ENCODE peak calls at places on chromosome 12, in ten cellular contexts. O, V, M, F, L, P, S, D, B and N are unnamed samples.

GRCh38 chr12:114340231-114340630 is 65.7 kb downstream of the TBX5 start:
- DNase-seq in O (no peak), V (no peak), M (no peak), F (no peak), L (no peak), P (no peak), S (no peak), D (peak), B (no peak), N (no peak)

GRCh38 chr12:32423598-32423997 is 24.2 kb downstream of the FGD4 start:
- DNase-seq in O (no peak), V (no peak), M (no peak), F (no peak), L (no peak), P (no peak), S (no peak), D (no peak), B (no peak), N (no peak)

GRCh38 chr12:76410371-76410770 is 62.2 kb upstream of the BBS10 start:
- DNase-seq in O (no peak), V (no peak), M (no peak), F (no peak), L (no peak), P (no peak), S (no peak), D (no peak), B (no peak), N (no peak)

GRCh38 chr12:50505386-50505827 is 622 bp downstream of the DIP2B start:
- DNase-seq in O (no peak), V (no peak), M (no peak), F (peak), L (no peak), P (peak), S (no peak), D (peak), B (peak), N (no peak)

GRCh38 chr12:46358325-46358700 is 14.3 kb downstream of the SLC38A2 start:
- DNase-seq in O (no peak), V (no peak), M (no peak), F (no peak), L (no peak), P (no peak), S (no peak), D (no peak), B (no peak), N (no peak)

GRCh38 chr12:10392394-10392930 is 2.6 kb upstream of the KLRK1 start:
- DNase-seq in O (no peak), V (no peak), M (peak), F (no peak), L (peak), P (peak), S (no peak), D (peak), B (no peak), N (no peak)

GRCh38 chr12:117540011-117540410 is 178.6 kb upstream of the NOS1 start:
- DNase-seq in O (no peak), V (no peak), M (no peak), F (no peak), L (no peak), P (no peak), S (no peak), D (no peak), B (no peak), N (no peak)

GRCh38 chr12:56679834-56680575 is 8.1 kb downstream of the PTGES3 start:
- DNase-seq in O (no peak), V (no peak), M (no peak), F (no peak), L (no peak), P (no peak), S (no peak), D (no peak), B (no peak), N (no peak)

GRCh38 chr12:85273411-85274075 is 6.5 kb upstream of the ALX1 start:
- DNase-seq in O (peak), V (no peak), M (no peak), F (peak), L (no peak), P (no peak), S (peak), D (peak), B (no peak), N (peak)

GRCh38 chr12:65335021-65335714 is 56.7 kb downstream of the MSRB3 start:
- DNase-seq in O (no peak), V (no peak), M (no peak), F (no peak), L (peak), P (no peak), S (no peak), D (peak), B (no peak), N (no peak)

GRCh38 chr12:105927553-105927952 is 211.2 kb downstream of the NUAK1 start:
- DNase-seq in O (no peak), V (no peak), M (no peak), F (no peak), L (no peak), P (no peak), S (no peak), D (no peak), B (no peak), N (no peak)

GRCh38 chr12:1781770-1782169 is 38.6 kb upstream of the LRTM2 start:
- DNase-seq in O (no peak), V (no peak), M (no peak), F (no peak), L (no peak), P (no peak), S (peak), D (peak), B (no peak), N (no peak)

GRCh38 chr12:52975204-52975603 is 26.3 kb downstream of the KRT18 start:
- DNase-seq in O (no peak), V (no peak), M (no peak), F (no peak), L (no peak), P (no peak), S (no peak), D (no peak), B (no peak), N (no peak)

GRCh38 chr12:80268924-80269749 is 169.8 kb downstream of the OTOGL start:
- DNase-seq in O (no peak), V (no peak), M (no peak), F (no peak), L (peak), P (no peak), S (no peak), D (peak), B (no peak), N (no peak)

GRCh38 chr12:42326466-42327226 is 679 bp downstream of the PPHLN1 start:
- DNase-seq in O (peak), V (no peak), M (no peak), F (no peak), L (peak), P (peak), S (no peak), D (peak), B (no peak), N (no peak)

GRCh38 chr12:80321653-80322052 is 122.4 kb upstream of the PTPRQ start:
- DNase-seq in O (no peak), V (no peak), M (no peak), F (no peak), L (peak), P (no peak), S (peak), D (peak), B (no peak), N (no peak)

GRCh38 chr12:101698782-101699347 is 1.4 kb downstream of the CHPT1 start:
- DNase-seq in O (no peak), V (no peak), M (no peak), F (no peak), L (no peak), P (peak), S (no peak), D (peak), B (peak), N (no peak)

GRCh38 chr12:107591095-107591375 is 94.6 kb upstream of the PWP1 start:
- DNase-seq in O (no peak), V (no peak), M (no peak), F (no peak), L (no peak), P (no peak), S (no peak), D (no peak), B (no peak), N (no peak)

GRCh38 chr12:98814254-98814653 is 169.2 kb downstream of the APAF1 start:
- DNase-seq in O (no peak), V (no peak), M (no peak), F (no peak), L (no peak), P (no peak), S (no peak), D (no peak), B (no peak), N (no peak)

GRCh38 chr12:120849765-120850164 is 54.4 kb downstream of the SPPL3 start:
- DNase-seq in O (no peak), V (no peak), M (no peak), F (no peak), L (peak), P (no peak), S (no peak), D (peak), B (no peak), N (no peak)

GRCh38 chr12:94725375-94726168 is 75.2 kb upstream of the TMCC3 start:
- DNase-seq in O (no peak), V (peak), M (no peak), F (no peak), L (peak), P (peak), S (peak), D (peak), B (no peak), N (peak)

GRCh38 chr12:27851311-27851710 is 71.3 kb upstream of the MANSC4 start:
- DNase-seq in O (no peak), V (no peak), M (no peak), F (no peak), L (no peak), P (no peak), S (no peak), D (no peak), B (no peak), N (no peak)

GRCh38 chr12:78916845-78917480 is 52.4 kb downstream of the SYT1 start:
- DNase-seq in O (no peak), V (no peak), M (no peak), F (no peak), L (peak), P (no peak), S (peak), D (peak), B (no peak), N (no peak)

GRCh38 chr12:115872212-115872611 is 405.3 kb downstream of the MED13L start:
- DNase-seq in O (no peak), V (no peak), M (no peak), F (no peak), L (no peak), P (no peak), S (no peak), D (no peak), B (no peak), N (no peak)

GRCh38 chr12:31944299-31944698 is 14.9 kb upstream of the RESF1 start:
- DNase-seq in O (no peak), V (no peak), M (no peak), F (no peak), L (peak), P (no peak), S (no peak), D (peak), B (no peak), N (no peak)

GRCh38 chr12:22066235-22066765 is 20.3 kb downstream of the CMAS start:
- DNase-seq in O (no peak), V (no peak), M (no peak), F (no peak), L (no peak), P (no peak), S (no peak), D (no peak), B (no peak), N (no peak)

GRCh38 chr12:121357331-121357730 is 5.1 kb upstream of the ANAPC5 start:
- DNase-seq in O (no peak), V (no peak), M (no peak), F (no peak), L (no peak), P (no peak), S (no peak), D (no peak), B (no peak), N (no peak)

GRCh38 chr12:12210983-12211382 is 55.9 kb downstream of the LRP6 start:
- DNase-seq in O (no peak), V (no peak), M (no peak), F (no peak), L (no peak), P (no peak), S (no peak), D (no peak), B (no peak), N (no peak)

GRCh38 chr12:110846615-110847566 is at the start of gene CCDC63:
- DNase-seq in O (peak), V (no peak), M (peak), F (peak), L (no peak), P (peak), S (peak), D (peak), B (peak), N (peak)

GRCh38 chr12:108582509-108582908 is 15.4 kb downstream of the TMEM119 start:
- DNase-seq in O (no peak), V (no peak), M (no peak), F (no peak), L (no peak), P (no peak), S (no peak), D (no peak), B (no peak), N (no peak)

GRCh38 chr12:14850929-14851663 is 7.8 kb upstream of the ART4 start:
- DNase-seq in O (no peak), V (peak), M (no peak), F (no peak), L (no peak), P (no peak), S (no peak), D (no peak), B (no peak), N (no peak)

GRCh38 chr12:27284751-27285150 is 40.7 kb downstream of the STK38L start:
- DNase-seq in O (no peak), V (peak), M (no peak), F (no peak), L (peak), P (no peak), S (no peak), D (peak), B (no peak), N (no peak)

GRCh38 chr12:77751939-77752338 is 78.8 kb upstream of the NAV3 start:
- DNase-seq in O (no peak), V (no peak), M (no peak), F (no peak), L (no peak), P (no peak), S (no peak), D (peak), B (no peak), N (no peak)

GRCh38 chr12:30905483-30906009 is 21.0 kb upstream of the TSPAN11 start:
- DNase-seq in O (no peak), V (peak), M (no peak), F (no peak), L (no peak), P (no peak), S (peak), D (no peak), B (no peak), N (no peak)

GRCh38 chr12:70733385-70733784 is 96.2 kb upstream of the PTPRB start:
- DNase-seq in O (peak), V (peak), M (no peak), F (no peak), L (peak), P (no peak), S (peak), D (peak), B (peak), N (peak)

DNA sequence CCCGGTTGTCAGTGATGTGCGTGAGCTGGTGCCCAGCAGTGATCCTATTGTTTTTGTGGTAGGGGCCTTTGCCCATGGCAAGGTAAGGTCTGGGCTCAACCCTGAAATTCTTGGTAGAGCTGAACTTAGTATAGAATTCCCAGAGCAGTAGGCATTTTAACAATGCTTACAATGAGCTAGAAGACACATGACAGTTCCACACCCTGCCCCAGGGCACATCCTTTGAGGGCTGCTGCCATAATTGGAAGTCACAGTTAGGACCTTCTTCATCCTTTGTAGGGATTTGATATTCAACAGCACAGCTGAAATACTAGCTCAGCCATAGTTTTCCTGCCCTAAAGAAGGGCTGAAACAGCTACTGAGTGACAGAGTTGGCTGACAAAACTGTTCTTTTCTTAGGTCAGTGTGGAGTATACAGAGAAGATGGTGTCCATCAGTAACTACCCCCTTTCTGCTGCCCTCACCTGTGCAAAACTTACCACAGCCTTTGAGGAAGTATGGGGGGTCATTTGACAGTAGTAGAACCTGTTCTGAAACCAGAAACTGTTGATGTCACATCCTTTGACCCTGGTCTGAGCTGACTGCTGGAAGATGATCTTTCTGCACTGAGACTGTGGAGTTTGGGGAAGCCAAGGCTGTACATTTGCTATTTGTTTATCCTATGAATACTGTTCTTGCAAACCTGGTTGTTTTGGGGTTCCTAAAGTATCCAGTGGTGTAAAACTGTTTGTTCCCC is 4.8 kb downstream of the EMG1 start:
- DNase-seq in O (no peak), V (no peak), M (no peak), F (no peak), L (no peak), P (no peak), S (no peak), D (no peak), B (no peak), N (no peak)
- TF ChIP-seq CTCF in O (no peak), V (no peak), M (no peak), F (no peak), L (no peak), P (no peak), S (no peak), D (no peak), B (no peak), N (no peak)

GRCh38 chr12:124273630-124274029 is 21.3 kb upstream of the RFLNA start:
- DNase-seq in O (no peak), V (peak), M (no peak), F (no peak), L (peak), P (no peak), S (peak), D (peak), B (peak), N (peak)
- TF ChIP-seq CTCF in O (no peak), V (peak), M (no peak), F (peak), L (peak), P (peak), S (peak), D (peak), B (peak), N (peak)

GRCh38 chr12:19960527-19960926 is 407.8 kb upstream of the PDE3A start:
- DNase-seq in O (no peak), V (no peak), M (no peak), F (no peak), L (no peak), P (no peak), S (no peak), D (no peak), B (no peak), N (no peak)

GRCh38 chr12:19963972-19964371 is 404.4 kb upstream of the PDE3A start:
- DNase-seq in O (no peak), V (no peak), M (no peak), F (no peak), L (no peak), P (no peak), S (no peak), D (no peak), B (no peak), N (no peak)

GRCh38 chr12:19957578-19957977 is 410.8 kb upstream of the PDE3A start:
- DNase-seq in O (no peak), V (no peak), M (no peak), F (no peak), L (no peak), P (no peak), S (no peak), D (peak), B (peak), N (no peak)

GRCh38 chr12:19962192-19962591 is 406.1 kb upstream of the PDE3A start:
- DNase-seq in O (no peak), V (no peak), M (no peak), F (no peak), L (no peak), P (no peak), S (no peak), D (no peak), B (peak), N (no peak)

GRCh38 chr12:19959353-19959752 is 409.0 kb upstream of the PDE3A start:
- DNase-seq in O (no peak), V (no peak), M (no peak), F (no peak), L (no peak), P (no peak), S (no peak), D (no peak), B (no peak), N (no peak)
- TF ChIP-seq CTCF in O (no peak), V (no peak), M (no peak), F (no peak), L (no peak), P (no peak), S (no peak), D (no peak), B (no peak), N (no peak)

GRCh38 chr12:130827432-130827831 is 11.6 kb downstream of the STX2 start:
- DNase-seq in O (no peak), V (no peak), M (no peak), F (no peak), L (no peak), P (no peak), S (no peak), D (no peak), B (no peak), N (no peak)

GRCh38 chr12:130829391-130830245 is 9.4 kb downstream of the STX2 start:
- DNase-seq in O (no peak), V (no peak), M (no peak), F (no peak), L (no peak), P (no peak), S (no peak), D (peak), B (no peak), N (no peak)

GRCh38 chr12:130828895-130829294 is 10.2 kb downstream of the STX2 start:
- DNase-seq in O (no peak), V (no peak), M (no peak), F (no peak), L (no peak), P (no peak), S (peak), D (no peak), B (no peak), N (no peak)

GRCh38 chr12:130825771-130826150 is 13.3 kb downstream of the STX2 start:
- DNase-seq in O (no peak), V (no peak), M (no peak), F (no peak), L (no peak), P (no peak), S (no peak), D (no peak), B (no peak), N (no peak)

GRCh38 chr12:130826151-130826801 is 12.8 kb downstream of the STX2 start:
- DNase-seq in O (peak), V (no peak), M (peak), F (peak), L (no peak), P (peak), S (peak), D (peak), B (peak), N (peak)
- TF ChIP-seq CTCF in O (peak), V (peak), M (peak), F (peak), L (peak), P (peak), S (peak), D (peak), B (peak), N (peak)